ENCODE peak calls at places on chromosomes 12 and 14, in six cellular contexts. T is A549, B is HepG2, E is GM12878, R is K562, H is endothelial cell of umbilical vein. D is an unnamed sample.

GRCh38 chr14:74545386-74545785 is 51.8 kb downstream of the ISCA2 start:
- DNase-seq in R (no peak), T (no peak), H (no peak), E (no peak), B (no peak), D (no peak)

GRCh38 chr12:106648736-106649135 is 65.9 kb downstream of the RFX4 start:
- DNase-seq in E (no peak), R (no peak), B (no peak), T (no peak), H (no peak), D (no peak)

GRCh38 chr14:100472491-100472890 is 114.7 kb downstream of the BEGAIN start:
- DNase-seq in H (no peak), E (no peak), B (no peak), T (no peak), R (no peak), D (no peak)

GRCh38 chr14:99971929-99972747 is 93.1 kb upstream of the EVL start:
- DNase-seq in B (no peak), T (peak; percentile 43), E (no peak), R (no peak), H (no peak), D (peak; percentile 55)

GRCh38 chr12:93762912-93763311 is 85.7 kb downstream of the CRADD start:
- DNase-seq in E (no peak), T (no peak), R (peak; percentile 52), H (no peak), B (no peak), D (no peak)

GRCh38 chr14:30389134-30389900 is 169.6 kb upstream of the G2E3 start:
- DNase-seq in H (no peak), B (no peak), R (no peak), T (no peak), E (no peak), D (no peak)

GRCh38 chr12:118055144-118055557 is 5.8 kb downstream of the WSB2 start:
- DNase-seq in B (peak; percentile 68), T (peak; percentile 39), R (peak; percentile 64), E (no peak), H (peak; percentile 61), D (peak; percentile 84)

GRCh38 chr12:110670161-110670701 is 18.7 kb downstream of the HVCN1 start:
- DNase-seq in H (no peak), R (no peak), E (peak; percentile 95), B (no peak), T (no peak), D (no peak)

GRCh38 chr14:105907276-105907675 is 380.9 kb downstream of the TMEM121 start:
- DNase-seq in H (no peak), E (no peak), T (no peak), B (no peak), R (no peak), D (no peak)

GRCh38 chr14:87898301-87898700 is 94.7 kb downstream of the GALC start:
- DNase-seq in E (no peak), R (no peak), B (no peak), H (no peak), T (no peak), D (no peak)

GRCh38 chr14:76753799-76754198 is 7.5 kb upstream of the VASH1 start:
- DNase-seq in R (no peak), E (no peak), T (no peak), H (no peak), B (no peak), D (no peak)

GRCh38 chr12:111438501-111438900 is 32.8 kb downstream of the SH2B3 start:
- DNase-seq in B (no peak), T (no peak), H (peak; percentile 67), E (no peak), R (no peak), D (peak; percentile 99)

GRCh38 chr14:32004300-32004699 is 72.8 kb upstream of the ARHGAP5 start:
- DNase-seq in B (peak; percentile 41), H (no peak), T (no peak), R (no peak), E (no peak), D (peak; percentile 66)

GRCh38 chr12:55057466-55057865 is 37.7 kb downstream of the NEUROD4 start:
- DNase-seq in B (no peak), R (no peak), E (no peak), T (no peak), H (no peak), D (no peak)

GRCh38 chr12:26286186-26286585 is 90.8 kb downstream of the SSPN start:
- DNase-seq in E (no peak), R (no peak), H (no peak), B (no peak), T (no peak), D (no peak)

GRCh38 chr14:24353551-24354529 is 14.0 kb upstream of the RIPK3 start:
- DNase-seq in R (no peak), B (peak; percentile 72), T (no peak), H (no peak), E (no peak), D (no peak)

GRCh38 chr14:51704465-51705050 is 52.8 kb downstream of the FRMD6 start:
- DNase-seq in H (peak; percentile 81), R (no peak), B (no peak), E (no peak), T (no peak), D (no peak)

GRCh38 chr14:103123634-103124500 is 606 bp downstream of the TNFAIP2 start:
- DNase-seq in T (no peak), H (peak; percentile 49), B (no peak), E (no peak), R (peak; percentile 49), D (peak; percentile 50)

GRCh38 chr12:123949118-123949774 is 23.4 kb downstream of the CCDC92 start:
- DNase-seq in H (no peak), E (no peak), B (peak; percentile 65), T (no peak), R (no peak), D (no peak)

GRCh38 chr14:23695220-23695999 is 59.2 kb downstream of the DHRS2 start:
- DNase-seq in R (no peak), H (peak; percentile 66), B (no peak), T (no peak), E (no peak), D (no peak)

GRCh38 chr12:127655691-127656090 is 611.3 kb upstream of the TMEM132C start:
- DNase-seq in B (no peak), H (no peak), R (no peak), E (no peak), T (no peak), D (no peak)

GRCh38 chr12:91001306-91001705 is 3.5 kb downstream of the EPYC start:
- DNase-seq in H (peak; percentile 39), B (no peak), T (no peak), E (no peak), R (no peak), D (no peak)

GRCh38 chr12:91007531-91008290 is 2.9 kb upstream of the EPYC start:
- DNase-seq in E (peak; percentile 41), H (no peak), T (no peak), B (no peak), R (no peak), D (no peak)

GRCh38 chr12:90999946-91000345 is 4.8 kb downstream of the EPYC start:
- DNase-seq in T (no peak), E (no peak), B (no peak), R (no peak), H (no peak), D (no peak)

GRCh38 chr12:91004872-91005271 is at the start of gene EPYC:
- DNase-seq in H (no peak), B (no peak), R (no peak), E (no peak), T (no peak), D (no peak)

DNA sequence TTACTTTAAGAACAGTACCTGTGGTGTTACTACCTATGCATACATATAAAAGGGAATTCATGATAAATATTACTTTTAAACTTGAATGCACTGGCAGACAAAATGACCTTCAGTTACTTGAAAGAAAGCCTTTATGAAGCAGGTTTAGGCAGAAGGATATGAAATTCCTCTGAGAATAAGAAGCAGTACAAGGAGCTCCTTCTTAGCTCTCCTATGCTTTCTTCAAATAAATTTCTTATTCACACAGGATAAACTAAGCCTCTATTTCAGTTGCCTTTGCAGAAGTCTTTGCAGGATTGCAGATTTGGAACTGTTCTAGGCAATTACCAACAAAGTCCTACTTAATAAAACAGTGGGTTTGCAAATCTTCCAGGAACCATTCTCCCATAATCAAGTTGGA is 1.0 kb downstream of the EPYC start:
- DNase-seq in B (no peak), T (no peak), R (no peak), E (no peak), H (no peak), D (no peak)
- TF ChIP-seq CTCF in B (no peak), T (no peak), R (no peak), E (no peak), H (no peak), D (no peak)

GRCh38 chr12:3137268-3137761 is 60.1 kb downstream of the TSPAN9 start:
- DNase-seq in T (peak; percentile 15), H (peak; percentile 60), R (no peak), E (no peak), B (no peak), D (no peak)
- TF ChIP-seq MYC in T (no peak), H (no peak), R (no peak), E (no peak), B (no peak), D (no peak)

GRCh38 chr12:97960741-97961608 is 498.4 kb downstream of the RMST start:
- DNase-seq in B (peak; percentile 14), T (peak; percentile 14), E (peak; percentile 3), R (peak; percentile 6), H (peak; percentile 20), D (peak; percentile 54)
- TF ChIP-seq CTCF in B (peak; percentile 59), T (peak; percentile 46), E (peak; percentile 68), R (peak; percentile 20), H (peak; percentile 63), D (peak; percentile 95)

DNA sequence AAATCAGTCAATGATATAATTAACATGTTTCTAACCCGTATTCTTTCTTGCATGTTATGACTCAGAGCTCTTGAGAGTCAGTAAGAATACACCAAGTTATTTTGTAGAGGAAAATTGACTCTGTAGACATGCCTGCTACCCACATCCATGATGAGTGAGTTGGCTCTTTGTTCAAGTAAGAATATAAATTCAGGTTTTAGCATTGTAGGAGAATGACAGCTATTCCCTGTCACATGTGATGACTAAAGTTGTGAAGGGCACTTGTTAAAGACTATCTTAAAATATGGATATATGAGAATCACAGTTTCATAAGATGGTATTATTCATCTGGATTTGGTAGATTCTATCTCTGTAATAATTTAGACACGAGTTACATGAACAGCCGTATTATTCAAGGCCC is 209.1 kb downstream of the CCDC59 start:
- DNase-seq in R (no peak), E (no peak), B (no peak), T (no peak), H (no peak), D (no peak)
- TF ChIP-seq MYC in R (no peak), E (no peak), B (no peak), T (no peak), H (no peak), D (no peak)

GRCh38 chr12:64392221-64392620 is 1.7 kb upstream of the C12orf56 start:
- DNase-seq in H (peak; percentile 59), T (peak; percentile 54), E (no peak), B (no peak), R (no peak), D (peak; percentile 59)
- TF ChIP-seq CTCF in H (peak; percentile 27), T (peak; percentile 57), E (no peak), B (peak; percentile 42), R (peak; percentile 17), D (peak; percentile 35)

GRCh38 chr12:45674583-45674982 is 54.9 kb upstream of the ARID2 start:
- DNase-seq in H (peak; percentile 74), E (no peak), T (no peak), R (no peak), B (no peak), D (no peak)
- TF ChIP-seq MYC in H (no peak), E (no peak), T (no peak), R (no peak), B (no peak), D (no peak)